ENCODE peak calls at places on chromosome 4, in ten cellular contexts. G is lower lobe of right lung, O is NT2/D1, W is tibial artery, F is IMR-90, U is heart right ventricle, B is right cardiac atrium, K is astrocyte, S is stomach, J is thyroid gland. D is an unnamed sample. For H3K4me1 and H3K9me3, the result is how much of the 10 kb centered on the place peaks cover.

GRCh38 chr4:141435446-141436225 is 200.7 kb upstream of the IL15 start:
- DNase-seq in U (no peak), S (no peak), F (no peak), G (no peak), O (no peak), K (peak), W (no peak), J (no peak), B (no peak), D (no peak)

GRCh38 chr4:188986271-188986689 is 847.0 kb downstream of the TRIML1 start:
- DNase-seq in W (no peak), B (no peak), J (no peak), O (no peak), G (no peak), K (peak), F (peak), S (no peak), U (no peak), D (no peak)

GRCh38 chr4:85946821-85947220 is 413.0 kb downstream of the MAPK10 start:
- DNase-seq in S (no peak), J (no peak), F (no peak), B (no peak), G (no peak), K (peak), U (no peak), W (no peak), O (no peak), D (no peak)

GRCh38 chr4:38157592-38157991 is 197.4 kb downstream of the PTTG2 start:
- DNase-seq in F (no peak), O (no peak), S (peak), U (no peak), W (no peak), G (no peak), J (no peak), B (no peak), K (no peak), D (no peak)

GRCh38 chr4:157072002-157072401 is 3.9 kb upstream of the GLRB start:
- DNase-seq in B (no peak), S (no peak), W (no peak), O (no peak), F (peak), G (no peak), U (no peak), K (peak), J (no peak), D (no peak)

GRCh38 chr4:8147231-8147970 is 11.2 kb downstream of the ABLIM2 start:
- DNase-seq in O (no peak), B (peak), F (no peak), J (no peak), K (no peak), U (peak), G (no peak), S (no peak), W (no peak), D (no peak)

GRCh38 chr4:128979934-128980333 is 113.4 kb downstream of the SCLT1 start:
- DNase-seq in K (peak), J (no peak), U (no peak), O (no peak), G (no peak), B (no peak), W (no peak), F (peak), S (no peak), D (no peak)

GRCh38 chr4:156188596-156188995 is 234.9 kb upstream of the CTSO start:
- DNase-seq in F (no peak), W (no peak), K (no peak), S (no peak), B (no peak), U (no peak), J (no peak), O (no peak), G (no peak), D (no peak)

GRCh38 chr4:168812806-168813205 is 197.2 kb downstream of the CBR4 start:
- DNase-seq in J (no peak), O (no peak), G (no peak), S (no peak), B (no peak), W (no peak), U (no peak), K (peak), F (no peak), D (no peak)

GRCh38 chr4:177408023-177408422 is 34.2 kb downstream of the AGA start:
- DNase-seq in S (no peak), W (no peak), F (no peak), O (no peak), J (no peak), B (no peak), G (no peak), K (no peak), U (no peak), D (no peak)

GRCh38 chr4:137129471-137130244 is 402.6 kb downstream of the PCDH18 start:
- DNase-seq in K (peak), S (no peak), J (no peak), B (no peak), W (no peak), F (peak), O (no peak), G (no peak), U (no peak), D (no peak)

GRCh38 chr4:78732332-78733104 is 43.6 kb upstream of the BMP2K start:
- DNase-seq in G (no peak), U (no peak), O (no peak), W (no peak), F (no peak), J (no peak), B (no peak), K (no peak), S (no peak), D (no peak)

GRCh38 chr4:121819216-121819980 is 4.3 kb downstream of the CCNA2 start:
- DNase-seq in G (no peak), S (no peak), B (no peak), F (no peak), U (no peak), K (peak), J (no peak), W (no peak), O (no peak), D (no peak)
- H3K4me1 ChIP-seq in G (under half), S (under half), B (under half), F (under half), U (under half), K (under half), J (under half), W (under half), O (under half), D (under half)

GRCh38 chr4:143188325-143189088 is 3.8 kb downstream of the USP38 start:
- DNase-seq in J (no peak), B (no peak), K (no peak), W (no peak), G (no peak), F (no peak), O (no peak), U (no peak), S (no peak), D (no peak)
- H3K4me3 ChIP-seq in J (no peak), B (peak), K (peak), W (peak), G (peak), F (no peak), O (no peak), U (peak), S (peak), D (peak)

GRCh38 chr4:14621731-14622459 is 380.4 kb upstream of the CPEB2 start:
- DNase-seq in W (no peak), U (no peak), S (no peak), O (no peak), K (no peak), G (no peak), F (no peak), J (no peak), B (peak), D (no peak)

DNA sequence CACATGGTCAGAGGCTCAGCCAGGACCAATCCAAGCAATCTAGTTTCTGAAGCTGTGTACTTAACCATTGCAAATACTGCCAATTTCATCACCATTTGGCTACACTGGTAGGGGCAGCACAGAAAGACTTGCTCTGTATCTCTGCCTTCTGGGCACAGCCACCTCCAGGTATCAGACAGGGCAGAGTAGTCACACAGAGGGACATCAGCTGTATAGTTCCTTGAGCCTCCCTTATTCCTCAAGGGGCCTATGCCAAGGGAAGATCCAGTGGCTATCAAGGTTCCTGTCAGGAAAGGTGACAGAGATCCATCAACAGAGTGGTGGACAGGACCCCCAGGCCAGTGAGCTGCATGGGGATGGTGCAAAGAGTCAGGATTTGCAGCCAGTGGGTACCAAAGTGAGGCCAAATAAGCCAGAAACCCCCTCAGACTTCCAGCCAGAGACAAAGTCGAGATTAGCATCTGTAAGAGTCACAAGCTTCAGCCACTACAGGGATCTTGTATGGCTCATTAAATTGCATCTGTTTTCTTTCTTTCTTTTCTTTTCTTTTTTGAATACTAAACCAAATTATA is 381.6 kb upstream of the CPEB2 start:
- DNase-seq in S (no peak), J (no peak), O (peak), U (no peak), K (no peak), G (no peak), W (no peak), F (no peak), B (no peak), D (no peak)
- H3K9me3 ChIP-seq in S (under half), J (under half), O (under half), U (under half), K (under half), G (under half), W (under half), F (under half), B (under half), D (under half)

DNA sequence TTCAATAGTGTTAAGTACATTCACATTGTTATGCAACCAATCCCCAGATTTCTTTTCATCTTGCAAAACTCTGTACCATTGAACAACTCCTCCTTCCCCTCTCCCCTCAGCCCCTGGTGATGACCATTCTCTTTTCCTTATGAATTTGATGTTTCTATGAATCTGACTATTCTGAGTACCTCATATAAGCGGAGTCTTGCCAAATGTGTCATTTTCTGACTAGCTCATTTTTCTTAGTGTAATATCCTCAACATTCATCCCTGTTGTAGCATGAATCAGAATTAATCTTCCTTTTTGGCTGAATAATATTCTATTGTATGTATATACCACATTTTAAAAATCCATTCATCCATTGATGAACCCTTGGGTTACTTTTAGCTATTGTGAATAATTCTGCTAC is 34.0 kb downstream of the SMIM20 start:
- DNase-seq in B (no peak), F (no peak), S (no peak), O (no peak), G (no peak), J (no peak), U (no peak), K (no peak), W (no peak), D (no peak)
- H3K4me1 ChIP-seq in B (under half), F (under half), S (under half), O (under half), G (under half), J (under half), U (under half), K (under half), W (under half), D (under half)

GRCh38 chr4:87525636-87526035 is 3.5 kb downstream of the SPARCL1 start:
- DNase-seq in G (no peak), B (no peak), J (no peak), K (peak), F (peak), U (no peak), O (no peak), W (no peak), S (no peak), D (no peak)
- H3K4me3 ChIP-seq in G (peak), B (peak), J (no peak), K (no peak), F (no peak), U (peak), O (no peak), W (peak), S (peak), D (peak)

GRCh38 chr4:55032179-55032578 is 93.2 kb downstream of the KDR start:
- DNase-seq in W (no peak), O (no peak), K (no peak), B (no peak), S (no peak), F (no peak), U (no peak), G (no peak), J (no peak), D (no peak)
- H3K9me3 ChIP-seq in W (under half), O (under half), K (under half), B (under half), S (under half), F (under half), U (under half), G (under half), J (under half), D (under half)

DNA sequence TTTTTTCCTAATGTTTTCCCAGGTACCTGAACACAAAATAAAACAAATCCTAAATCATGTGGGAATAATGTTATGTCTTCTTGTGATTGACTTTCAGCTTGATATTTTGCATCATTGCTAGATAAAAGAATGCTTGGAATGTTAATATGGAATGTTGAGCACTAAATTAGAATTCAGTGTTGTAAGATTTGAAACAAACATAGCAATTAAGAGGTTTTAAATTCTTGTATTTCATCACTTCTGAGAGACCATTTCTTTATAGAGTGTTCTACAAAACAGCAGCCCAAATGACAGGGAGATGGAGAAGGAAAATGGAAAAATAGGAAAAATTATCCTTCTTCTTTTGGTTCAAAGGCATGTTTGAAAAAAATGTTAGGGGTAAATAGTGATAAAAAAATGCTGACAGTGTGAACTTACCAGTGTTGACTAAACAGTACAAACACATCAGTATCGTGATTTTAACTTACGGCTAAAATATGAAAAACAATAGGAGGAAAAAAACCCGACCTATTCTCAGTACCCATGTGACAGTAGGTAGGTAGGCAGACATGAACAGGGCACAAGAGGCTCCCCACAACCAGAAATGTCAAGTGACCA is 102.6 kb upstream of the PDE5A start:
- DNase-seq in W (no peak), S (no peak), K (no peak), J (no peak), U (no peak), B (no peak), G (no peak), F (no peak), O (no peak), D (no peak)
- H3K4me1 ChIP-seq in W (half or more), S (under half), K (half or more), J (under half), U (under half), B (under half), G (under half), F (under half), O (under half), D (under half)